ENCODE peak calls at places on chromosomes 1 and 21, in four cellular contexts. T is cardiac muscle cell, L is choroid plexus epithelial cell, Z is brain microvascular endothelial cell. O is an unnamed sample.
A peak's percentile ranks its signal among the peaks of the same experiment; 100 is the strongest.

GRCh38 chr1:220880726-220881506 is 1.7 kb downstream of the HLX start:
- DNase-seq in T (peak; percentile 62), L (peak; percentile 60), Z (no peak), O (no peak)

GRCh38 chr1:92442351-92442750 is 44.4 kb downstream of the GFI1 start:
- DNase-seq in T (no peak), L (no peak), Z (peak; percentile 0), O (no peak)

GRCh38 chr1:64282353-64282752 is 78.9 kb downstream of the UBE2U start:
- DNase-seq in T (no peak), L (no peak), Z (no peak), O (no peak)

GRCh38 chr1:87240661-87241285 is 87.9 kb upstream of the LMO4 start:
- DNase-seq in T (no peak), L (no peak), Z (no peak), O (no peak)

GRCh38 chr1:103373991-103374390 is 151.5 kb upstream of the RNPC3 start:
- DNase-seq in T (no peak), L (peak; percentile 51), Z (peak; percentile 36), O (no peak)

GRCh38 chr21:36706951-36707762 is 8.2 kb downstream of the SIM2 start:
- DNase-seq in T (peak; percentile 30), L (peak; percentile 37), Z (no peak), O (no peak)

GRCh38 chr1:167518331-167518700 is at the start of gene CD247:
- DNase-seq in T (no peak), L (no peak), Z (no peak), O (no peak)

GRCh38 chr1:23481026-23481597 is 2.9 kb downstream of the ASAP3 start:
- DNase-seq in T (no peak), L (no peak), Z (no peak), O (no peak)

GRCh38 chr1:201072149-201072548 is 40.1 kb downstream of the CACNA1S start:
- DNase-seq in T (no peak), L (no peak), Z (peak; percentile 29), O (no peak)

GRCh38 chr1:226649780-226650179 is 89.3 kb downstream of the ITPKB start:
- DNase-seq in T (peak; percentile 41), L (peak; percentile 68), Z (no peak), O (peak; percentile 46)

GRCh38 chr1:65059930-65060538 is 88.0 kb upstream of the AK4 start:
- DNase-seq in T (peak; percentile 66), L (peak; percentile 72), Z (no peak), O (no peak)

GRCh38 chr1:155196103-155196892 is 11.4 kb downstream of the THBS3 start:
- DNase-seq in T (no peak), L (no peak), Z (no peak), O (no peak)

GRCh38 chr1:36613721-36614120 is 131.0 kb upstream of the CSF3R start:
- DNase-seq in T (no peak), L (no peak), Z (no peak), O (no peak)

GRCh38 chr1:188225975-188226374 is 1397.2 kb downstream of the PLA2G4A start:
- DNase-seq in T (no peak), L (no peak), Z (no peak), O (no peak)

GRCh38 chr1:29240400-29240837 is 4.1 kb downstream of the PTPRU start:
- DNase-seq in T (peak; percentile 57), L (no peak), Z (no peak), O (no peak)

GRCh38 chr1:41626146-41626545 is 141.7 kb upstream of the EDN2 start:
- DNase-seq in T (peak; percentile 38), L (no peak), Z (no peak), O (no peak)

GRCh38 chr21:38980416-38981319 is 174.9 kb downstream of the ETS2 start:
- DNase-seq in T (no peak), L (no peak), Z (no peak), O (no peak)

GRCh38 chr21:19999369-20000272 is 998.6 kb upstream of the NCAM2 start:
- DNase-seq in T (no peak), L (no peak), Z (no peak), O (peak; percentile 47)

DNA sequence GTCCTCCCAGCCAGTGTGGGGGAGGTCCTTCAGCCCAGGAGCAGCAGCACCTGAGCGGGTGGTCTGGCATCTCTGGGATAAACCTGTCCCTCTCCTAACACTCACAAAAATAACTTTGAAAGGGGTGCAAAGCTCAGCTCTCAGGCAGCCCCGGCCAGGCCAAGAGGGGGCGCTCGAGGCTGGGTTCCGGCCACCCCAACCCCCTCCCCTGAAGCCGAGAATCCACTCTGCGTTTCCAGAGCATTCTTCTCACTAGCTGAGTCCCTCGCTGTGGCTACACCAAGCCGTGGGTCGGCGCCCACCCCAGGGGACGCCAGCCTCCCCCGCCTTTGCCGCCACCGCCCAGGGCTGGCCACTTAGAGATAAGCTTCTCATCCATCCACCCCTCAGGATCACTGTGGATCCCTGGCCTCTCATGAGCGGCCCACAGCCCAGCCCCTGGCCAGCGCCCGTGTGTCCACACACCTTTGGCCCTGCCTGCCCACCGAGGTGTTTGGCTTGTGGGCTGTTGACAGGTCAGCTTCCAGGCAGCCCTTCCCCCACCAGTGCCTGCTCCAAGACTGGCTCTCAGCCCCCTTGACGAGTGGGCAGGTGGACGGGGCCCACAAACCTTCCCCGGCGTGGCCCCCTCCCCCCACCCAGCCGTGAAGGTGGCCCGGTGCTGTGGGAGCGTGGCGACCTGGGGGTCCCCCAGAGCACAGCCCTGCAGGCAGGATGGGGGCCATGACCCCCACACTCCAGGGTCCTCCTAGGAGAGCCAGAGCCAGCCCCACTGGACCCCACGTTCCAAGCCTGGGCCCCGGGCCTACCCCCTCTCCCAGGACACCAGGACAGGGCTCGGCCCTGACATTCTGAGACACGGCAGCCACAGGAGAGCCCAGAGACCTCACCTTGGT is 1.9 kb downstream of the FTCD start:
- DNase-seq in T (peak; percentile 68), L (peak; percentile 69), Z (no peak), O (no peak)
- H3K4me3 ChIP-seq in T (no peak overlapping the region), L (peak overlapping the region; percentile 38), Z (peak overlapping the region; percentile 15), O (no peak overlapping the region)

GRCh38 chr1:174880171-174880570 is 119.6 kb upstream of the CACYBP start:
- DNase-seq in T (no peak), L (peak; percentile 13), Z (peak; percentile 32), O (no peak)

GRCh38 chr1:174883361-174883760 is 116.4 kb upstream of the CACYBP start:
- DNase-seq in T (peak; percentile 52), L (peak; percentile 88), Z (peak; percentile 14), O (no peak)

DNA sequence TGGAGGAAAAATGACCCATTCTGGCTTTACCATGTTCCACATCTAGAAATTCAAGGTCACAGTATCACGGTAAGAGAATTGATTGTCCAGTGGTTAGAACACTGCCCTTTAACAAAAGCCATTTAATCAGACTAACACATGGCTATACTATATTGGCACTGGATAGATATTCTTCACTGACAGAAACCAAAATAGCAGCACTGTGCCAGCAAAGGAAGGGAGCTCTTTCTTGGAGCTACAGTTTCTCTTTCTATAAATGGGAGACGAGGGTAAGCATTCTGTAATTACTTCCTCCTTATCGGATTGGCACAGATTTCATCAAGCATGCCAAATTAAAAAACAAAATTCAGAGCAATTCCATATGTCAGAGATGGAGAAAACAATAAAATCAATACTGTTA is 115.7 kb upstream of the CACYBP start:
- DNase-seq in T (no peak), L (no peak), Z (no peak), O (no peak)
- H3K4me3 ChIP-seq in T (no peak overlapping the region), L (no peak overlapping the region), Z (no peak overlapping the region), O (no peak overlapping the region)

GRCh38 chr1:204576422-204576821 is 60.2 kb downstream of the MDM4 start:
- DNase-seq in T (no peak), L (no peak), Z (no peak), O (peak; percentile 17)
- H3K4me3 ChIP-seq in T (no peak overlapping the region), L (no peak overlapping the region), Z (no peak overlapping the region), O (no peak overlapping the region)

GRCh38 chr1:3911981-3912808 is 12.1 kb upstream of the C1orf174 start:
- DNase-seq in T (no peak), L (no peak), Z (no peak), O (no peak)

GRCh38 chr1:3910049-3910731 is 10.1 kb upstream of the C1orf174 start:
- DNase-seq in T (no peak), L (no peak), Z (no peak), O (peak; percentile 12)

GRCh38 chr1:3911521-3911845 is 11.4 kb upstream of the C1orf174 start:
- DNase-seq in T (no peak), L (no peak), Z (no peak), O (no peak)

GRCh38 chr1:3909615-3910014 is 9.5 kb upstream of the C1orf174 start:
- DNase-seq in T (no peak), L (no peak), Z (no peak), O (no peak)

GRCh38 chr1:3910769-3911520 is 10.9 kb upstream of the C1orf174 start:
- DNase-seq in T (peak; percentile 58), L (peak; percentile 71), Z (peak; percentile 28), O (peak; percentile 85)
- H3K4me3 ChIP-seq in T (no peak overlapping the region), L (no peak overlapping the region), Z (no peak overlapping the region), O (no peak overlapping the region)

GRCh38 chr1:15272782-15273127 is 25.7 kb downstream of the FHAD1 start:
- DNase-seq in T (no peak), L (no peak), Z (no peak), O (no peak)

GRCh38 chr1:15275921-15276683 is 29.1 kb downstream of the FHAD1 start:
- DNase-seq in T (no peak), L (no peak), Z (no peak), O (no peak)

GRCh38 chr1:15273274-15273673 is 26.3 kb downstream of the FHAD1 start:
- DNase-seq in T (no peak), L (no peak), Z (no peak), O (no peak)

GRCh38 chr1:15271196-15271595 is 24.2 kb downstream of the FHAD1 start:
- DNase-seq in T (no peak), L (no peak), Z (no peak), O (no peak)

DNA sequence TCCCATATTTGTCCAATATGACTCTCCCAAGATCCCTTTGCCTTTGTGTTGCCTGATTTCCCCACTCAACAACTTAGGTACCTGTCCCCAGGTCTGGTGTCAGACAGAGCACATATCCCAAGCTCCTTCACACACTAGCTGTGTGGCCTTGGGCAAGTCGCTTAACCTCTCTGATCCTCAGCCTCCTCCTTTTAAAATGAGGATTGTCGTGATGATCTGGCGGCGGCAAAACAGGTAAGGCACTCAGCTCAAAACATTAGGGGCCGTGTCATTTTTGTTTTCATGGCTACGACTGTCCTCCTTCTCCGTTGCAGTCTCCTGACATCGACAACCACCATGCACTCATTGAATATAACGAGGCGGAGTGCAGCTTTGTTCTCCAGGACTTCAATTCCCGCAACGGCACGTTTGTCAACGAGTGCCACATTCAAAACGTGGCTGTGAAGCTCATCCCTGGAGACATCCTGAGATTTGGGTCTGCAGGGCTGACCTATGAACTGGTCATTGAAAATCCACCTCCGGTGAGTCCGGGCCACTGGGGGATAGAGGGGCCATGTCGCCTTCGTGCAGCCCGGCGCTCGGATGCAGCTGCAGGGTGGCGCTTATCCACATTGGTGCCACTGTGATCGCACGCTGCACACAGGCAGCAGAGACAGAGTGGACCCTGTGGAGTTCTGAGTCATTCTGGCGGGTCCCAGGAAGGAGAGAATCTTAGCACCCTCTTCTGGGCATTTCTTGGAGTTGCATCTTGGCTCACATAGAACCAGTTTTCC is 25.2 kb downstream of the FHAD1 start:
- DNase-seq in T (peak; percentile 79), L (peak; percentile 82), Z (peak; percentile 73), O (peak; percentile 72)
- H3K4me3 ChIP-seq in T (no peak overlapping the region), L (no peak overlapping the region), Z (no peak overlapping the region), O (no peak overlapping the region)